ENCODE peak calls at places on chromosomes 12 and 14, in nine cellular contexts. H is suprapubic skin; G is osteoblast; B is right cardiac atrium; R is Caco-2; P is NT2/D1; Y is heart right ventricle; V is IMR-90; C is CD4-positive, CD25-positive, alpha-beta regulatory T cell. X is an unnamed sample. For H3K9me3, the result is how much of the 10 kb centered on the place peaks cover.

GRCh38 chr12:47935196-47935595 is 28.2 kb upstream of the TMEM106C start:
- DNase-seq in H (no peak), G (no peak), B (peak), R (no peak), P (no peak), Y (peak), V (peak), C (no peak), X (no peak)

GRCh38 chr14:95662376-95663186 is 23.6 kb upstream of the TCL1B start:
- DNase-seq in H (no peak), G (no peak), B (no peak), R (no peak), P (no peak), Y (no peak), V (no peak), C (no peak), X (no peak)

GRCh38 chr14:100769035-100769939 is 42.6 kb downstream of the DLK1 start:
- DNase-seq in H (no peak), G (no peak), B (no peak), R (no peak), P (no peak), Y (no peak), V (no peak), C (no peak), X (peak)

GRCh38 chr14:33933386-33933934 is 17.4 kb downstream of the EGLN3 start:
- DNase-seq in H (no peak), G (no peak), B (no peak), R (no peak), P (no peak), Y (no peak), V (no peak), C (no peak), X (no peak)

GRCh38 chr12:28882444-28882843 is 266.6 kb upstream of the FAR2 start:
- DNase-seq in H (no peak), G (no peak), B (no peak), R (no peak), P (no peak), Y (no peak), V (peak), C (no peak), X (no peak)

GRCh38 chr14:104573930-104574329 is 5.6 kb upstream of the C14orf180 start:
- DNase-seq in H (no peak), G (no peak), B (no peak), R (no peak), P (no peak), Y (no peak), V (no peak), C (no peak), X (no peak)

GRCh38 chr12:123607756-123608155 is 5.9 kb downstream of the DDX55 start:
- DNase-seq in H (no peak), G (no peak), B (no peak), R (no peak), P (no peak), Y (no peak), V (no peak), C (no peak), X (no peak)

GRCh38 chr12:106369624-106370346 is 12.2 kb downstream of the POLR3B start:
- DNase-seq in H (no peak), G (no peak), B (no peak), R (no peak), P (no peak), Y (no peak), V (peak), C (no peak), X (no peak)

GRCh38 chr14:95817271-95817670 is 59.4 kb upstream of the TUNAR start:
- DNase-seq in H (no peak), G (no peak), B (no peak), R (no peak), P (no peak), Y (no peak), V (no peak), C (no peak), X (no peak)

GRCh38 chr12:78181544-78182162 is 351.0 kb downstream of the NAV3 start:
- DNase-seq in H (no peak), G (no peak), B (no peak), R (no peak), P (peak), Y (no peak), V (peak), C (no peak), X (no peak)

GRCh38 chr12:66235626-66236281 is 46.7 kb downstream of the IRAK3 start:
- DNase-seq in H (no peak), G (no peak), B (no peak), R (no peak), P (no peak), Y (no peak), V (peak), C (no peak), X (no peak)

GRCh38 chr14:69505338-69506240 is 21.1 kb downstream of the PLEKHD1 start:
- DNase-seq in H (no peak), G (no peak), B (no peak), R (peak), P (no peak), Y (no peak), V (no peak), C (no peak), X (no peak)

GRCh38 chr14:21267886-21268611 is 1.2 kb downstream of the HNRNPC start:
- DNase-seq in H (no peak), G (no peak), B (no peak), R (no peak), P (no peak), Y (no peak), V (peak), C (no peak), X (no peak)

GRCh38 chr14:99606359-99606758 is 2.4 kb upstream of the CCDC85C start:
- DNase-seq in H (no peak), G (no peak), B (no peak), R (no peak), P (no peak), Y (no peak), V (no peak), C (no peak), X (no peak)

GRCh38 chr12:124152733-124153132 is 142.2 kb upstream of the RFLNA start:
- DNase-seq in H (no peak), G (no peak), B (peak), R (no peak), P (no peak), Y (no peak), V (no peak), C (no peak), X (no peak)

GRCh38 chr12:56163533-56164344 is 5.6 kb downstream of the MYL6 start:
- DNase-seq in H (no peak), G (no peak), B (no peak), R (no peak), P (no peak), Y (no peak), V (no peak), C (no peak), X (no peak)

GRCh38 chr12:65922077-65922476 is 97.8 kb downstream of the HMGA2 start:
- DNase-seq in H (no peak), G (no peak), B (peak), R (no peak), P (no peak), Y (no peak), V (no peak), C (no peak), X (no peak)

GRCh38 chr14:72876021-72876709 is 17.7 kb downstream of the DPF3 start:
- DNase-seq in H (no peak), G (no peak), B (no peak), R (no peak), P (no peak), Y (no peak), V (no peak), C (no peak), X (no peak)

GRCh38 chr14:39229222-39229543 is 4.5 kb upstream of the MIA2 start:
- DNase-seq in H (no peak), G (no peak), B (no peak), R (no peak), P (no peak), Y (no peak), V (peak), C (peak), X (no peak)

GRCh38 chr12:57069522-57069921 is 9.1 kb downstream of the NEMP1 start:
- DNase-seq in H (no peak), G (peak), B (peak), R (peak), P (no peak), Y (peak), V (peak), C (peak), X (peak)

GRCh38 chr12:69028941-69029729 is 96.2 kb upstream of the CPM start:
- DNase-seq in H (no peak), G (no peak), B (no peak), R (no peak), P (no peak), Y (no peak), V (no peak), C (no peak), X (no peak)

GRCh38 chr12:15751741-15752140 is 37.4 kb downstream of the EPS8 start:
- DNase-seq in H (no peak), G (no peak), B (no peak), R (no peak), P (no peak), Y (no peak), V (no peak), C (no peak), X (no peak)

GRCh38 chr14:55122441-55122986 is 6.5 kb upstream of the LGALS3 start:
- DNase-seq in H (peak), G (no peak), B (peak), R (peak), P (no peak), Y (peak), V (peak), C (no peak), X (no peak)

GRCh38 chr12:70854138-70854537 is 66.4 kb downstream of the PTPRR start:
- DNase-seq in H (no peak), G (no peak), B (no peak), R (no peak), P (no peak), Y (no peak), V (no peak), C (no peak), X (no peak)

GRCh38 chr14:91997492-91997891 is 42.4 kb downstream of the TRIP11 start:
- DNase-seq in H (no peak), G (no peak), B (no peak), R (no peak), P (no peak), Y (no peak), V (peak), C (no peak), X (no peak)

GRCh38 chr12:18066666-18067065 is 23.3 kb downstream of the RERGL start:
- DNase-seq in H (no peak), G (no peak), B (no peak), R (no peak), P (no peak), Y (no peak), V (no peak), C (no peak), X (no peak)

GRCh38 chr12:22529281-22530060 is 14.9 kb downstream of the C2CD5 start:
- DNase-seq in H (no peak), G (no peak), B (no peak), R (no peak), P (peak), Y (no peak), V (peak), C (peak), X (no peak)

GRCh38 chr14:103624860-103625259 is 4.2 kb upstream of the KLC1 start:
- DNase-seq in H (peak), G (peak), B (peak), R (peak), P (no peak), Y (peak), V (peak), C (no peak), X (peak)

GRCh38 chr14:67837011-67837624 is 17.5 kb downstream of the RAD51B start:
- DNase-seq in H (no peak), G (peak), B (peak), R (no peak), P (peak), Y (peak), V (peak), C (peak), X (no peak)

GRCh38 chr14:93984070-93984469 is 7.7 kb upstream of the ASB2 start:
- DNase-seq in H (no peak), G (no peak), B (no peak), R (no peak), P (no peak), Y (no peak), V (peak), C (no peak), X (no peak)

GRCh38 chr12:6229823-6230222 is 29.6 kb downstream of the CD9 start:
- DNase-seq in H (peak), G (peak), B (peak), R (no peak), P (no peak), Y (peak), V (peak), C (no peak), X (peak)

GRCh38 chr12:92362785-92363184 is 217.1 kb upstream of the BTG1 start:
- DNase-seq in H (no peak), G (no peak), B (no peak), R (no peak), P (no peak), Y (no peak), V (no peak), C (no peak), X (no peak)

GRCh38 chr12:56590237-56590830 is 39.8 kb downstream of the BAZ2A start:
- DNase-seq in H (no peak), G (no peak), B (no peak), R (no peak), P (no peak), Y (no peak), V (peak), C (no peak), X (no peak)

DNA sequence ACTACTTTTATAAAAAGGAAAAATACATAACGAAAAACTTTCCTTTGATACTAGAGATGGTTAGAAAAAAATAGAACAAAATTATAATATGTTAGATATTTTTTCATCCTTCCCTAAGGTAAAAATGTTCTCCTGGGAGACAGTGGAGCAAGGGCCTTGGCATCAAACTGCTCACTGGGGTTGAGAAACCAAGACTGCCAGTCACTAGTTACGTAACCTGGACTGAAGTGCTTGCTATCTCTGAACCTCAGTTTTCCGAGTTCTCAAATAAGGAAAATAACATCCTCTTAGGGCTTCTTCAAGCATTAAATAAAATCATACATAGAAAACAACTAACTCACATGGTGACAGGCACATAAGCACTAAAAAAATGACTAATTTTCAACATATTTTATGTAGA is 48.2 kb upstream of the FRMD6 start:
- DNase-seq in H (no peak), G (no peak), B (no peak), R (no peak), P (no peak), Y (no peak), V (no peak), C (no peak), X (no peak)
- H3K9me3 ChIP-seq in H (under half), G (under half), B (under half), R (under half), P (under half), Y (under half), V (under half), C (under half), X (under half)

GRCh38 chr14:20215196-20215595 is 8.3 kb upstream of the OR11H6 start:
- DNase-seq in H (no peak), G (no peak), B (no peak), R (no peak), P (no peak), Y (no peak), V (no peak), C (no peak), X (no peak)

GRCh38 chr14:20209595-20209994 is 13.9 kb upstream of the OR11H6 start:
- DNase-seq in H (no peak), G (no peak), B (no peak), R (no peak), P (no peak), Y (no peak), V (no peak), C (no peak), X (no peak)
- H3K9me3 ChIP-seq in H (under half), G (under half), B (under half), R (under half), P (under half), Y (under half), V (under half), C (under half), X (under half)

DNA sequence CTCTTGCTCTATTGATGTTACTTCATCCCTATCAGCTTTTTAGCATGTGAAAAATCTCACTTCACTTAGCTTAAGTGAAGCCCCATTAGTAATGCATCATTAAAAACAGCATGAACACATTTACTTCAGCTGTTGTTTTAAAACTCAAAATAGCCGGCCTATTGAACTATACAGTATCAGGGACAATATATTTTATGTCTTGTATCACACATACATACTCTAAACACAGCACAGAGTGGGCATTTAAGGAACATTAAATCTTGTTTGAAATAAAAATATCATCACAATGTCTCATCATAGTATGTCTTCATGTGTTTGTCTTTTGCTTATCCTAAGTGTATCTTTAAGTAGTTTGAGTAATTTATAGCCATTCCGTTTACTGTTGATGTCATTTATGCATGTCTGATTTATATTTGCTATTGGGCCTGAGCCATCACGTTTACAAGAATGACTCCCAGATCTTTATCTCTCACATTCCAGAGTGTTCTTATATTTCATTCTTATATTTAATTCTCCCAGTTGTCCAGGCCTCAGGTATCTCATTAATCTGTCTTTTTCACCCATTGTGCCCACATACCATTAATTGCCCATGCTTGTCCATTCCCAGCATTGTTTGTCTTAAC is 57.5 kb downstream of the ARHGAP5 start:
- DNase-seq in H (no peak), G (peak), B (no peak), R (no peak), P (no peak), Y (no peak), V (peak), C (no peak), X (no peak)
- H3K9me3 ChIP-seq in H (under half), G (under half), B (under half), R (under half), P (under half), Y (under half), V (under half), C (under half), X (under half)

GRCh38 chr12:133190176-133190575 is 8.9 kb downstream of the ZNF268 start:
- DNase-seq in H (no peak), G (no peak), B (no peak), R (no peak), P (no peak), Y (no peak), V (no peak), C (no peak), X (no peak)
- H3K9me3 ChIP-seq in H (half or more), G (under half), B (under half), R (under half), P (half or more), Y (half or more), V (half or more), C (half or more), X (half or more)

DNA sequence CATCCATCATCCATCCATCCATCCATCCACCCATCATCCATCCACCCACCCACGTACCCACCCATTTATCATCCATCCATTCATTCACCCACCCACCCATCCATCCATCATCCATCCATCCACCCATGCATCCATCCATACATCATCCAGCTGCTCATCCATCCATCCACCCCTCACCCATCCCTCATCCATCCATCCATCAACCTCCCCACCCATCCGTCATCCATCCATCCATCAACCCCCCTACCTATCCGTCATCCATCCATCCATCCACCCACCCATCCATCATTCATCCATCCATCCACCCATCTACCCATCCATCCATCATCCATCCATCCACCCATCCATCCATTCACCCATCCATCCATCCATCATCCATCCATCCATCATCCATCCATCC is 306.2 kb upstream of the SFSWAP start:
- DNase-seq in H (no peak), G (no peak), B (no peak), R (no peak), P (no peak), Y (no peak), V (no peak), C (no peak), X (no peak)
- H3K9me3 ChIP-seq in H (under half), G (under half), B (under half), R (under half), P (under half), Y (under half), V (under half), C (under half), X (under half)

GRCh38 chr12:45773734-45774133 is 44.2 kb downstream of the ARID2 start:
- DNase-seq in H (no peak), G (no peak), B (no peak), R (no peak), P (no peak), Y (no peak), V (no peak), C (no peak), X (no peak)

GRCh38 chr12:45762185-45763110 is 32.9 kb downstream of the ARID2 start:
- DNase-seq in H (no peak), G (peak), B (no peak), R (peak), P (no peak), Y (no peak), V (peak), C (peak), X (no peak)

GRCh38 chr12:45763381-45763780 is 33.9 kb downstream of the ARID2 start:
- DNase-seq in H (no peak), G (no peak), B (no peak), R (no peak), P (no peak), Y (no peak), V (no peak), C (no peak), X (no peak)

DNA sequence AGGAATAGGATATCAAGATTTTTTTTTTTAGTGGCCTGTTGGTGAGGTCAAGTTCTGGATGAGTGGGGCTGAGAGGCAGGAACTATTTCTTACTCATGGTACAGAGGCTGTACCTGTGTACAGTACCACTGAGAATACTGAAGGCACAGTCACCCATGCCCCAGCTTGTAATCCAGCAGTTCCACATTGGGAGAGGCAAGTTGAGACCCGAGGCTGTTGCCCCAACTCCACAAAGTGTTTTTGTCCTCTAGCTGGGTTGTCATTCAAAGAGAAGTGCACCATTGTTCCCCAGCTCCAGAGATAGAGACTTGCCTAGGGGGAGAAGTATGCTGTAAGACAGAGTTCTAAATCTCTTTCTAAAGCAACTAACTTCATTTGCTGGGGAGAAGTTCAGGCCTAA is 38.7 kb downstream of the ARID2 start:
- DNase-seq in H (no peak), G (no peak), B (no peak), R (no peak), P (no peak), Y (no peak), V (no peak), C (no peak), X (no peak)
- H3K9me3 ChIP-seq in H (under half), G (under half), B (under half), R (under half), P (under half), Y (under half), V (under half), C (under half), X (under half)

GRCh38 chr12:79295572-79295971 is 395.2 kb downstream of the PAWR start:
- DNase-seq in H (no peak), G (no peak), B (no peak), R (no peak), P (no peak), Y (no peak), V (no peak), C (no peak), X (no peak)
- H3K9me3 ChIP-seq in H (under half), G (under half), B (under half), R (under half), P (under half), Y (under half), V (under half), C (under half), X (under half)